ENCODE peak calls at places on chromosomes 1 and 21, in seven cellular contexts. B is H1, J is IMR-90, Q is mesenchymal stem cell, G is neuronal stem cell, T is mesendoderm, A is trophoblast cell. F is an unnamed sample.
A peak's percentile ranks its signal among the peaks of the same experiment; 100 is the strongest.

GRCh38 chr1:235831148-235831547 is 35.6 kb downstream of the LYST start:
- DNase-seq in B (no peak), J (peak; percentile 84), Q (peak; percentile 33), G (no peak), T (no peak), A (peak; percentile 20), F (no peak)

GRCh38 chr1:10939654-10940450 is 72.6 kb upstream of the TARDBP start:
- DNase-seq in B (no peak), J (peak; percentile 5), Q (peak; percentile 12), G (no peak), T (no peak), A (no peak), F (no peak)

GRCh38 chr1:160421881-160422280 is 21.5 kb downstream of the VANGL2 start:
- DNase-seq in B (no peak), J (no peak), Q (no peak), G (no peak), T (no peak), A (no peak), F (no peak)

GRCh38 chr1:199809311-199809710 is 218.2 kb upstream of the NR5A2 start:
- DNase-seq in B (no peak), J (no peak), Q (no peak), G (no peak), T (no peak), A (no peak), F (no peak)

GRCh38 chr1:75811211-75811981 is 14.7 kb downstream of the MSH4 start:
- DNase-seq in B (no peak), J (peak; percentile 63), Q (peak; percentile 16), G (no peak), T (no peak), A (no peak), F (no peak)

GRCh38 chr1:110463695-110464094 is 12.7 kb downstream of the PROK1 start:
- DNase-seq in B (no peak), J (peak; percentile 75), Q (peak; percentile 52), G (no peak), T (no peak), A (no peak), F (no peak)

GRCh38 chr1:32125313-32125712 is 17.5 kb downstream of the KPNA6 start:
- DNase-seq in B (no peak), J (no peak), Q (no peak), G (no peak), T (no peak), A (no peak), F (no peak)

GRCh38 chr1:3668585-3669300 is 16.4 kb downstream of the TP73 start:
- DNase-seq in B (peak; percentile 83), J (no peak), Q (no peak), G (no peak), T (peak; percentile 82), A (peak; percentile 96), F (peak; percentile 90)

GRCh38 chr1:66489146-66489545 is 44.8 kb upstream of the SGIP1 start:
- DNase-seq in B (no peak), J (peak; percentile 69), Q (peak; percentile 42), G (no peak), T (no peak), A (no peak), F (no peak)

GRCh38 chr1:106268070-106268469 is 788.4 kb upstream of the PRMT6 start:
- DNase-seq in B (no peak), J (no peak), Q (peak; percentile 4), G (peak; percentile 6), T (peak; percentile 40), A (no peak), F (no peak)

GRCh38 chr1:20551161-20551560 is 1.2 kb upstream of the FAM43B start:
- DNase-seq in B (no peak), J (no peak), Q (no peak), G (no peak), T (no peak), A (no peak), F (no peak)

GRCh38 chr1:196608401-196609113 is at the start of gene KCNT2:
- DNase-seq in B (peak; percentile 93), J (peak; percentile 29), Q (peak; percentile 88), G (peak; percentile 93), T (peak; percentile 99), A (no peak), F (peak; percentile 98)

GRCh38 chr1:42335809-42336518 is 929 bp upstream of the FOXJ3 start:
- DNase-seq in B (no peak), J (peak; percentile 45), Q (peak; percentile 69), G (no peak), T (peak; percentile 62), A (peak; percentile 90), F (no peak)

GRCh38 chr1:35268282-35269189 is at the start of gene ZMYM4:
- DNase-seq in B (peak; percentile 85), J (peak; percentile 99), Q (peak; percentile 99), G (peak; percentile 87), T (peak; percentile 99), A (peak; percentile 92), F (peak; percentile 95)

DNA sequence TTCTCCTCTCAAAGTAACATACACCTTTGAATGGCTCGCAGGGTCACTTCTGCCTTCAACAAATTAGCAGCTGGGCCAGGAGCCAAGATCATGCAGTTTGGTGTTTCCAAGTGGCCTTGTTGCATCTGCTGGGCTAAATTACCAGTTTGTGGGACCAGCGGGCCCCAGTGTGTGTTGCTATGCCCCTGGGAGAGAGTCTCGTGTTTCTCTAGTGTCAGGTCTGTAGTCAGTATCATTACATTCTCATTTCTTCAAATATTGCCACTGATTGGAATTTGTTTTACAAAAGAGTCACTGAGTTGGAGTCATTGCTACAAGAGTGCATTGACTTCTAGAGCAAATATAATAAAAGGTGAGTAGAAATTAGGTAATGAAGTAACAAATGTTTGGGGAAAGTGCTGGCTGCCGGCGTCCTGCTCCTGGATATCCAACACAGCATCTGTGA is 35.5 kb downstream of the RHOU start:
- DNase-seq in B (no peak), J (no peak), Q (no peak), G (no peak), T (no peak), A (no peak), F (no peak)
- H2BK5ac ChIP-seq in B (no peak overlapping the region), J (no peak overlapping the region), Q (no peak overlapping the region), G (no peak overlapping the region), T (no peak overlapping the region), A (no peak overlapping the region), F (no peak overlapping the region)

GRCh38 chr21:45828580-45829565 is 152.7 kb upstream of the COL6A1 start:
- DNase-seq in B (peak; percentile 43), J (no peak), Q (no peak), G (no peak), T (no peak), A (no peak), F (peak; percentile 23)

GRCh38 chr21:45825209-45825602 is 156.4 kb upstream of the COL6A1 start:
- DNase-seq in B (peak; percentile 38), J (no peak), Q (no peak), G (no peak), T (no peak), A (no peak), F (peak; percentile 25)

GRCh38 chr21:45827881-45828579 is 153.5 kb upstream of the COL6A1 start:
- DNase-seq in B (peak; percentile 31), J (no peak), Q (no peak), G (no peak), T (no peak), A (no peak), F (no peak)

GRCh38 chr21:45824546-45825208 is 156.9 kb upstream of the COL6A1 start:
- DNase-seq in B (no peak), J (no peak), Q (no peak), G (no peak), T (no peak), A (no peak), F (no peak)

DNA sequence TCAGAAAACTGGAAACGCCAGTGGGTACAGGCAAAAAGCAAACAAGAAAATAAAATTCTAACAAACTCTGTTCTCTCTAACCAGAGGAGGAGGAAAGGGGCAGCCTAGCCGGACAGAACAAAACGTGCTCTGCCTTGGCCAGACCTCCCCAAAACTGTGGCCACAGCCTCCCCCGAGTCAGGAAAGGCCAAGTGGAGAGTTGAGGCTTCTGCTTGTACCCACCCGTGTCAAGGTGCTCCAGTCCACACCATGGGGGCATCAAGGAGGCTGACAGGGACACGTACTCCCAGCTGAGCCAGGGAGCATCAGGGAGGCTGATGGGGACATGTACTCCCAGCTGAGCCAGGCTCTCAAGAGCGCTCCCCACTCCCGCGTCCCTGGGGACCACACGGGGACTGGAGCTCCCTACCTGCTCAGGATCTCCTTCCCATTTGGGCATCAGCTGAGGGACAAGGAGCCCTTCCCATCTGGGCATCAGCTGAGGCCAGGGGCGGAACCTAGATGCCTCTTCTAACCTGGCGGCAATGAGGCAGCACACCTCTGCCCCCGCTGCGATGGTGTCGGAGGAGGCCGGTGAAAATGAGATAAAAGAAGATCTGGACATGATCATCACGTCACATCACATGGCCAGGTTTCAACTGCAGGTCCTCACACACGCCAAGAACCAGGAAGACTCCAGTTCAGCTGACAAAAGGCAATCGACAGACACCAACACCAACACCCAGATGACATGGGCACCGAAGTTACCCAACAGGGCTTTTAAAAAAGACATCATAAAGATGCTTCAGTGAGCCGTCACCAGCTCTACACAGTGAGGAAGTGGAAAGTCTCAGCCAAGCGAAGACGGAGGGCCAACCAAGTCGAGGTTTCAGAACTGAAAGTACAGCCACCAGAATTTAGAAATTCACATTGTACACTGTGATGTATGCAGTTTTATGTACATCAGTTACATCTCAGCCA is 154.6 kb upstream of the COL6A1 start:
- DNase-seq in B (no peak), J (no peak), Q (no peak), G (no peak), T (no peak), A (no peak), F (no peak)
- H2BK5ac ChIP-seq in B (no peak overlapping the region), J (no peak overlapping the region), Q (no peak overlapping the region), G (no peak overlapping the region), T (no peak overlapping the region), A (no peak overlapping the region), F (no peak overlapping the region)

GRCh38 chr1:184096005-184096404 is 44.5 kb downstream of the TSEN15 start:
- DNase-seq in B (no peak), J (no peak), Q (no peak), G (no peak), T (no peak), A (no peak), F (no peak)

GRCh38 chr1:184101116-184101515 is 49.6 kb downstream of the TSEN15 start:
- DNase-seq in B (no peak), J (no peak), Q (no peak), G (no peak), T (no peak), A (no peak), F (no peak)

DNA sequence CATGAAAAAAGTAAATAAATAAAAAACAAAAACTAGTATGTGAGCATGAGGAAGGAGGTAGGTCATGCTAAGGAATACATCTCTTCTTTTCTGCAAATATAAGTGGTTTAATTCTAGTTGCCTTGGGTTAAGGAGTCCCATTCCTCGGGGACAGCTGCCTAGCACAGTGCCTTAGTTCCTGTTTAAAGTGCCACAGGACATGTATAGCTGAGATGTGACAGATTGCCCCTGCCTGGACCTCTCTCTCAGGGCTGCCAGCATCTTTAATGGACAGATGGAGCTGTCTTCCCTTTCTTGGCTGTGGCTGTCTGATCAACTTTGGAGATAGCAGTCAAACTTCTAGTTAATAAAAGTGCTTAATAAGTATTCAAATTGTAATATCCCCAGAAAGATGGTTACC is 50.0 kb downstream of the TSEN15 start:
- DNase-seq in B (no peak), J (no peak), Q (no peak), G (no peak), T (no peak), A (no peak), F (no peak)
- H2BK5ac ChIP-seq in B (no peak overlapping the region), J (no peak overlapping the region), Q (no peak overlapping the region), G (no peak overlapping the region), T (no peak overlapping the region), A (no peak overlapping the region), F (no peak overlapping the region)

DNA sequence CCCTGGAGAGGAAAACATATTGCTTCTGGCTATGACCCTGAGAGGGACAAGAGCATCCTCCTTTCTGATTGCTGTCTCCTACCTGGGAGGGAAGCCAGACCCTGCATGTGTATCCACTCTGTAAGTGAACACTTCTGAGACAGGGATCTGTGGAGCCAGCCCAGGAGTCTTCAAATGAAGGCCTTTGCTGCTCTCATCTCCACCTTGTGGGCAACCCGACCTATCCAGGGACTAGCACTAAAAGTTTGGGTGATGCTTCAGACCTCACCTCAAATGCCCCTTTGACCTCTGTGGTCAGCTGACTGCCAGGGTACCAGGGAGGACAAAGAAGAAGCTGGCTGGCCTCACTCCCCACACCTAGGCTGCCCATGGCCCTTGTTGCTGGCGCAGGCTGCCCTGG is 64.7 kb downstream of the KCND3 start:
- DNase-seq in B (no peak), J (no peak), Q (no peak), G (no peak), T (no peak), A (no peak), F (no peak)
- H2BK5ac ChIP-seq in B (no peak overlapping the region), J (no peak overlapping the region), Q (no peak overlapping the region), G (no peak overlapping the region), T (no peak overlapping the region), A (no peak overlapping the region), F (no peak overlapping the region)

F was measured in H9.